ENCODE peak calls at places on chromosomes 7 and 10, in ten cellular contexts. N, T, D, A, B, Y, I, J, V and O are unnamed samples.

GRCh38 chr7:26469188-26469587 is 177.5 kb downstream of the SNX10 start:
- DNase-seq in V (no peak), N (no peak), A (no peak), I (no peak), J (no peak), Y (no peak), B (no peak), T (peak; percentile 45), D (no peak), O (no peak)

GRCh38 chr7:96236198-96237039 is 85.5 kb downstream of the SLC25A13 start:
- DNase-seq in I (peak; percentile 75), T (peak; percentile 80), J (peak; percentile 85), A (peak; percentile 88), B (no peak), D (peak; percentile 83), Y (no peak), N (no peak), V (no peak), O (no peak)

GRCh38 chr10:54607983-54608382 is 193.0 kb downstream of the PCDH15 start:
- DNase-seq in B (no peak), A (no peak), T (no peak), J (no peak), Y (no peak), D (no peak), V (no peak), N (no peak), I (no peak), O (no peak)

GRCh38 chr10:14009315-14010082 is 321.2 kb downstream of the FRMD4A start:
- DNase-seq in D (no peak), B (no peak), I (no peak), N (no peak), A (peak; percentile 70), Y (peak; percentile 78), J (no peak), V (no peak), T (no peak), O (no peak)

GRCh38 chr7:19982841-19983835 is 209.7 kb upstream of the TMEM196 start:
- DNase-seq in D (no peak), J (peak; percentile 62), A (peak; percentile 48), T (no peak), Y (no peak), B (no peak), I (peak; percentile 39), V (peak; percentile 45), N (no peak), O (no peak)

GRCh38 chr7:86814980-86815379 is 171.3 kb downstream of the GRM3 start:
- DNase-seq in B (no peak), J (no peak), T (no peak), I (no peak), D (no peak), N (no peak), Y (no peak), A (no peak), V (no peak), O (no peak)

GRCh38 chr10:6416892-6417512 is 163.1 kb downstream of the PRKCQ start:
- DNase-seq in D (no peak), I (no peak), Y (peak; percentile 40), J (no peak), N (no peak), A (no peak), V (no peak), B (no peak), T (no peak), O (no peak)

GRCh38 chr7:128805225-128805624 is 13.5 kb downstream of the CCDC136 start:
- DNase-seq in D (no peak), B (no peak), A (no peak), T (no peak), J (no peak), Y (no peak), I (no peak), V (no peak), N (no peak), O (no peak)

DNA sequence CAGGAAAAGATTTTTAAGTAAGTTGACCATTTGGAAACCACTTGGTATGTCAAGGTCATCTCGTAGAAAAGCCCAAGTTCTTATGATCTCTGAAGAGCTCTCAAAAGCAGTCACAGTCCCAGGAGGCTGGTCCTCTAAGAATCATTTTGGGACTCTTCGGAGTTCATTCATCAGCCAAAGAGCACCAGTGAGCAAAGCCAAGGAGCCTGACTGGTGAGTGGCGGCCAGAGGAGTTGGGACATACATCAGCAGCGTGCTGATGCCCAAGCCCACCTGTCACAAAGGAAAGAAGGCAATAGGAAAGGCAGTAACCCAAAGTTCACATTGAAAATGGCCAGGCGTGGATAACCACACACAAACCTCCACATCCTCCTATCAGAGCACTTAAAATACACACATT is 17.5 kb downstream of the COX15 start:
- DNase-seq in D (no peak), T (no peak), N (no peak), A (no peak), I (no peak), V (no peak), B (no peak), Y (no peak), J (no peak), O (no peak)
- H3K27ac ChIP-seq in D (no peak overlapping the region), T (no peak overlapping the region), N (no peak overlapping the region), A (no peak overlapping the region), I (no peak overlapping the region), V (no peak overlapping the region), B (no peak overlapping the region), Y (no peak overlapping the region), J (no peak overlapping the region), O (no peak overlapping the region)

GRCh38 chr7:47502240-47502877 is 79.6 kb downstream of the TNS3 start:
- DNase-seq in A (no peak), J (no peak), V (no peak), T (no peak), Y (no peak), N (no peak), B (no peak), D (no peak), I (no peak), O (no peak)

GRCh38 chr7:47503283-47503682 is 78.6 kb downstream of the TNS3 start:
- DNase-seq in B (no peak), I (no peak), J (no peak), D (no peak), A (no peak), T (no peak), Y (no peak), V (no peak), N (no peak), O (no peak)

GRCh38 chr7:47498229-47499056 is 83.5 kb downstream of the TNS3 start:
- DNase-seq in A (no peak), V (peak; percentile 56), N (no peak), J (no peak), D (no peak), B (no peak), I (no peak), Y (no peak), T (no peak), O (no peak)

GRCh38 chr7:47500103-47500563 is 81.8 kb downstream of the TNS3 start:
- DNase-seq in T (no peak), D (no peak), J (no peak), A (no peak), N (no peak), I (no peak), V (no peak), Y (no peak), B (no peak), O (no peak)

DNA sequence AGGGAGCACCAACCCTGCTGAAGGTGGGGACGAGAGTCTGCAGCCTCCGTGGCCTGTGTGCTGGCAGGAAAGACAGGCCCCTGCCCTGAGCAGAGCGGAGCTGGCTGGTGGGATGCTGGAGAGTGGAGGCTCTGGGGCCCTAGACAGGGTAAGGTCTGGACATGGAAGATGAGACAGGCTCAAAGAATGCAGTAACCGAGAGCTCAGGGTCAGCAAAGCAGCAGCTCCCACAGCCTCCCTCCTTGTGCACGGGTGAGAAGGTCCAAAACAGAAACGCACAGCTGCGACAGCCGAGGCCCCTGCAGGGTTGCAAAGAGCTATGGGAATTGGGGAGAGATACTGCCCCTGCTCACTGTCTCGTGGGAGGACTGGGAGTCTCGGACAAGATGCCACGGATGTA is 80.5 kb downstream of the TNS3 start:
- DNase-seq in A (peak; percentile 79), B (no peak), Y (no peak), N (no peak), I (peak; percentile 67), T (no peak), J (peak; percentile 68), D (no peak), V (no peak), O (no peak)
- H3K27ac ChIP-seq in A (peak overlapping the region; percentile 84), B (no peak overlapping the region), Y (no peak overlapping the region), N (no peak overlapping the region), I (peak overlapping the region; percentile 81), T (peak overlapping the region; percentile 41), J (peak overlapping the region; percentile 54), D (no peak overlapping the region), V (peak overlapping the region; percentile 60), O (no peak overlapping the region)

DNA sequence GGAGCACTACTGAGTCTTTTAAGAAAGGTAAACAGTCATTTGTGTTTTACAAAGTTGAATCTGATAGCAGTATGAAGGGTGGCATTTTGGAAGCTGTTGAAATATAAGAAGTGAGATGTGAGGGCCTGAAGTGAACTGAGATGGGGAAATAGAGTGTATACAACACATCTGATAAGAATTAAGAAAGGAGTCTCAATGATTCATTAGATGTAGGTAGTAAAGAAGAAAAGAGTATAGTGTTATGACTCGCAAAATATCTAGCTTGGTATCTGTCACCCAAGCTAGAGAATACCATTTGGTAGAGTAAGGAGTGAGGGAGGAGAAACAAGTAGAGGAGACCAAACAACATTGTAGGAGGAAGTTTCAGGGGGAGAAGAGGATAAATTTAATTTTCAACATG is 5.3 kb downstream of the PTPN12 start:
- DNase-seq in Y (no peak), V (no peak), A (no peak), T (no peak), B (no peak), I (no peak), N (no peak), D (no peak), J (no peak), O (no peak)
- H3K27ac ChIP-seq in Y (no peak overlapping the region), V (no peak overlapping the region), A (no peak overlapping the region), T (no peak overlapping the region), B (no peak overlapping the region), I (no peak overlapping the region), N (no peak overlapping the region), D (no peak overlapping the region), J (no peak overlapping the region), O (no peak overlapping the region)

GRCh38 chr10:34280599-34281374 is 534.3 kb downstream of the PARD3 start:
- DNase-seq in I (peak; percentile 56), T (no peak), V (no peak), J (peak; percentile 81), D (no peak), A (peak; percentile 89), N (no peak), B (no peak), Y (no peak), O (no peak)

GRCh38 chr10:34286136-34286739 is 528.9 kb downstream of the PARD3 start:
- DNase-seq in Y (no peak), J (no peak), B (no peak), N (no peak), D (no peak), I (no peak), A (no peak), V (no peak), T (no peak), O (no peak)

GRCh38 chr10:34282186-34282585 is 532.9 kb downstream of the PARD3 start:
- DNase-seq in Y (no peak), N (no peak), V (no peak), A (no peak), B (no peak), J (no peak), D (no peak), I (no peak), T (no peak), O (no peak)

DNA sequence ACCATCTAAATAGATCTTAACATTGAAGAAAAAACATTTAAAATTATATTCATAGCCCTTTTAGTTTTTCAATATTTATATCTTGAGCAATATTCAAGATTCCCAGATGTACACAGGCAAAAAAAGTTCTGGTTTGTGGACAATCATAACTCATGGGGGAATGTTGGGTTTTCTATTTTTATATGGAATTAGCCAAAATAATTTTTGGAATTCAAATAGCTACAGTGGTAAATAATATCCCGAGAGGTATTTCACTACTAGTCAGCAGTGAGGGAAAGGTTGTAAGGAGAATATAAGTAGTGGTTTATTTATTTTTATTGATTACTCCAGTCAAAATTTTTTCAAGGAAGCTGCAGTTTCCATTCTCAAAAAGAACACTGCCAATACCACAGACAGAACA is 533.4 kb downstream of the PARD3 start:
- DNase-seq in T (no peak), I (no peak), V (no peak), J (no peak), N (no peak), D (no peak), Y (no peak), B (no peak), A (no peak), O (no peak)
- H3K27ac ChIP-seq in T (no peak overlapping the region), I (peak overlapping the region; percentile 78), V (peak overlapping the region; percentile 99), J (peak overlapping the region; percentile 49), N (no peak overlapping the region), D (no peak overlapping the region), Y (no peak overlapping the region), B (no peak overlapping the region), A (no peak overlapping the region), O (no peak overlapping the region)